ENCODE peak calls at places on chromosomes 7 and 10, in eight cellular contexts. T, J, W, I, P, V, U and Y are unnamed samples.
A peak's percentile ranks its signal among the peaks of the same experiment; 100 is the strongest.

GRCh38 chr10:16521311-16522016 is at the start of gene C1QL3:
- DNase-seq in I (peak; percentile 1), T (peak; percentile 68), W (no peak), V (peak; percentile 48), J (no peak), U (no peak), P (no peak), Y (no peak)

GRCh38 chr10:14587540-14588083 is 187.1 kb downstream of the FAM107B start:
- DNase-seq in U (no peak), I (no peak), P (no peak), W (no peak), T (no peak), V (no peak), J (peak; percentile 65), Y (no peak)

GRCh38 chr10:118868618-118869017 is 113.8 kb upstream of the CACUL1 start:
- DNase-seq in W (no peak), T (no peak), U (no peak), P (no peak), J (no peak), I (no peak), V (no peak), Y (no peak)

GRCh38 chr10:125691160-125691981 is 8.4 kb upstream of the TEX36 start:
- DNase-seq in P (no peak), W (no peak), I (peak; percentile 76), U (no peak), T (no peak), J (no peak), V (no peak), Y (no peak)

GRCh38 chr10:52453501-52453900 is 139.4 kb downstream of the DKK1 start:
- DNase-seq in W (no peak), V (no peak), P (no peak), T (no peak), J (no peak), I (no peak), U (no peak), Y (no peak)

GRCh38 chr7:24129597-24129996 is 154.4 kb upstream of the NPY start:
- DNase-seq in I (peak; percentile 74), U (no peak), V (no peak), W (no peak), P (no peak), J (no peak), T (no peak), Y (no peak)

GRCh38 chr7:90625562-90625961 is 29.4 kb downstream of the CDK14 start:
- DNase-seq in T (no peak), U (peak; percentile 29), I (peak; percentile 76), W (no peak), P (peak; percentile 63), J (no peak), V (peak; percentile 50), Y (no peak)

GRCh38 chr7:16178585-16178984 is 242.8 kb downstream of the CRPPA start:
- DNase-seq in I (no peak), T (no peak), J (no peak), W (no peak), U (no peak), V (no peak), P (no peak), Y (no peak)

GRCh38 chr7:45000096-45001032 is at the start of gene CCM2:
- DNase-seq in W (no peak), T (no peak), J (no peak), V (peak; percentile 92), U (no peak), P (peak; percentile 79), I (peak; percentile 60), Y (peak; percentile 50)

GRCh38 chr7:156785998-156786543 is 106.9 kb downstream of the LMBR1 start:
- DNase-seq in J (no peak), T (no peak), V (no peak), I (no peak), P (no peak), U (no peak), W (no peak), Y (no peak)

GRCh38 chr7:1192171-1192676 is 32.2 kb upstream of the ZFAND2A start:
- DNase-seq in U (no peak), J (no peak), I (peak; percentile 83), T (no peak), W (no peak), V (no peak), P (no peak), Y (no peak)

GRCh38 chr10:74991435-74991834 is 120.0 kb upstream of the SAMD8 start:
- DNase-seq in T (no peak), I (peak; percentile 26), U (no peak), P (no peak), J (no peak), V (peak; percentile 80), W (no peak), Y (no peak)

GRCh38 chr10:67487199-67487598 is 208.8 kb downstream of the CTNNA3 start:
- DNase-seq in V (no peak), I (no peak), J (no peak), U (no peak), T (no peak), W (no peak), P (no peak), Y (no peak)

GRCh38 chr7:42263971-42264370 is 27.0 kb upstream of the GLI3 start:
- DNase-seq in U (no peak), T (no peak), W (no peak), J (no peak), P (peak; percentile 64), I (no peak), V (peak; percentile 6), Y (no peak)